ENCODE peak calls at places on chromosomes 6 and 20, in six cellular contexts. One of them, this sample, is unnamed.

GRCh38 chr6:160691617-160692016 is 10.4 kb upstream of the PLG start:
- DNase-seq in IMR-90: no peak
- DNase-seq in ovary: no peak
- DNase-seq in WERI-Rb-1: no peak
- DNase-seq in gastrocnemius medialis: no peak
- DNase-seq in fibroblast of lung: no peak
- DNase-seq in this sample: no peak

GRCh38 chr20:50918403-50918802 is 12.8 kb downstream of the ADNP start:
- DNase-seq in IMR-90: peak; percentile 75
- DNase-seq in ovary: no peak
- DNase-seq in WERI-Rb-1: no peak
- DNase-seq in gastrocnemius medialis: no peak
- DNase-seq in fibroblast of lung: peak; percentile 56
- DNase-seq in this sample: no peak

GRCh38 chr20:57450419-57450818 is 59.2 kb downstream of the RBM38 start:
- DNase-seq in IMR-90: peak; percentile 13
- DNase-seq in ovary: no peak
- DNase-seq in WERI-Rb-1: no peak
- DNase-seq in gastrocnemius medialis: no peak
- DNase-seq in fibroblast of lung: peak; percentile 7
- DNase-seq in this sample: no peak

GRCh38 chr6:44543664-44544063 is 156.2 kb downstream of the CDC5L start:
- DNase-seq in IMR-90: no peak
- DNase-seq in ovary: no peak
- DNase-seq in WERI-Rb-1: no peak
- DNase-seq in gastrocnemius medialis: no peak
- DNase-seq in fibroblast of lung: no peak
- DNase-seq in this sample: no peak

GRCh38 chr6:49423817-49424216 is 39.2 kb downstream of the MMUT start:
- DNase-seq in IMR-90: no peak
- DNase-seq in ovary: no peak
- DNase-seq in WERI-Rb-1: no peak
- DNase-seq in gastrocnemius medialis: no peak
- DNase-seq in fibroblast of lung: no peak
- DNase-seq in this sample: no peak

GRCh38 chr6:169975286-169975685 is 223.9 kb downstream of the ERMARD start:
- DNase-seq in IMR-90: no peak
- DNase-seq in ovary: no peak
- DNase-seq in WERI-Rb-1: no peak
- DNase-seq in gastrocnemius medialis: no peak
- DNase-seq in fibroblast of lung: no peak
- DNase-seq in this sample: no peak

GRCh38 chr20:35451295-35451694 is 4.1 kb upstream of the CEP250 start:
- DNase-seq in IMR-90: no peak
- DNase-seq in ovary: no peak
- DNase-seq in WERI-Rb-1: no peak
- DNase-seq in gastrocnemius medialis: no peak
- DNase-seq in fibroblast of lung: no peak
- DNase-seq in this sample: no peak

GRCh38 chr20:23147964-23148720 is 62.0 kb upstream of the CD93 start:
- DNase-seq in IMR-90: peak; percentile 90
- DNase-seq in ovary: no peak
- DNase-seq in WERI-Rb-1: no peak
- DNase-seq in gastrocnemius medialis: peak; percentile 91
- DNase-seq in fibroblast of lung: peak; percentile 81
- DNase-seq in this sample: no peak

GRCh38 chr6:116268589-116269293 is 11.0 kb downstream of the TSPYL1 start:
- DNase-seq in IMR-90: peak; percentile 86
- DNase-seq in ovary: no peak
- DNase-seq in WERI-Rb-1: no peak
- DNase-seq in gastrocnemius medialis: no peak
- DNase-seq in fibroblast of lung: peak; percentile 73
- DNase-seq in this sample: no peak

GRCh38 chr6:165895421-165896165 is 232.6 kb upstream of the PDE10A start:
- DNase-seq in IMR-90: no peak
- DNase-seq in ovary: peak; percentile 44
- DNase-seq in WERI-Rb-1: no peak
- DNase-seq in gastrocnemius medialis: no peak
- DNase-seq in fibroblast of lung: no peak
- DNase-seq in this sample: no peak

GRCh38 chr6:27126815-27127537 is 120.5 kb upstream of the PRSS16 start:
- DNase-seq in IMR-90: peak; percentile 90
- DNase-seq in ovary: peak; percentile 91
- DNase-seq in WERI-Rb-1: peak; percentile 81
- DNase-seq in gastrocnemius medialis: peak; percentile 68
- DNase-seq in fibroblast of lung: peak; percentile 86
- DNase-seq in this sample: peak; percentile 68

GRCh38 chr6:128617285-128617684 is 96.9 kb upstream of the PTPRK start:
- DNase-seq in IMR-90: no peak
- DNase-seq in ovary: no peak
- DNase-seq in WERI-Rb-1: no peak
- DNase-seq in gastrocnemius medialis: no peak
- DNase-seq in fibroblast of lung: no peak
- DNase-seq in this sample: no peak

GRCh38 chr20:63628246-63628975 is 1.5 kb upstream of the GMEB2 start:
- DNase-seq in IMR-90: peak; percentile 62
- DNase-seq in ovary: peak; percentile 73
- DNase-seq in WERI-Rb-1: peak; percentile 71
- DNase-seq in gastrocnemius medialis: no peak
- DNase-seq in fibroblast of lung: peak; percentile 60
- DNase-seq in this sample: no peak

GRCh38 chr6:57198926-57199636 is 23.0 kb downstream of the RAB23 start:
- DNase-seq in IMR-90: peak; percentile 47
- DNase-seq in ovary: no peak
- DNase-seq in WERI-Rb-1: no peak
- DNase-seq in gastrocnemius medialis: no peak
- DNase-seq in fibroblast of lung: no peak
- DNase-seq in this sample: no peak

GRCh38 chr6:45075246-45075645 is 252.9 kb upstream of the RUNX2 start:
- DNase-seq in IMR-90: peak; percentile 94
- DNase-seq in ovary: no peak
- DNase-seq in WERI-Rb-1: no peak
- DNase-seq in gastrocnemius medialis: no peak
- DNase-seq in fibroblast of lung: peak; percentile 99
- DNase-seq in this sample: no peak

GRCh38 chr6:39078695-39079094 is 30.1 kb downstream of the GLP1R start:
- DNase-seq in IMR-90: no peak
- DNase-seq in ovary: no peak
- DNase-seq in WERI-Rb-1: no peak
- DNase-seq in gastrocnemius medialis: no peak
- DNase-seq in fibroblast of lung: no peak
- DNase-seq in this sample: no peak

GRCh38 chr6:166725571-166725970 is 98.5 kb upstream of the RPS6KA2 start:
- DNase-seq in IMR-90: no peak
- DNase-seq in ovary: no peak
- DNase-seq in WERI-Rb-1: no peak
- DNase-seq in gastrocnemius medialis: no peak
- DNase-seq in fibroblast of lung: no peak
- DNase-seq in this sample: no peak

GRCh38 chr6:35469711-35470662 is 1.8 kb downstream of the RPL10A start:
- DNase-seq in IMR-90: no peak
- DNase-seq in ovary: peak; percentile 58
- DNase-seq in WERI-Rb-1: peak; percentile 79
- DNase-seq in gastrocnemius medialis: no peak
- DNase-seq in fibroblast of lung: no peak
- DNase-seq in this sample: no peak

GRCh38 chr6:19035454-19035853 is 648.3 kb downstream of the RNF144B start:
- DNase-seq in IMR-90: no peak
- DNase-seq in ovary: no peak
- DNase-seq in WERI-Rb-1: no peak
- DNase-seq in gastrocnemius medialis: no peak
- DNase-seq in fibroblast of lung: peak; percentile 6
- DNase-seq in this sample: no peak

GRCh38 chr20:571754-572331 is 28.3 kb upstream of the CSNK2A1 start:
- DNase-seq in IMR-90: no peak
- DNase-seq in ovary: peak; percentile 50
- DNase-seq in WERI-Rb-1: peak; percentile 91
- DNase-seq in gastrocnemius medialis: peak; percentile 19
- DNase-seq in fibroblast of lung: peak; percentile 13
- DNase-seq in this sample: no peak

GRCh38 chr6:15893556-15894253 is 230.9 kb upstream of the DTNBP1 start:
- DNase-seq in IMR-90: peak; percentile 27
- DNase-seq in ovary: no peak
- DNase-seq in WERI-Rb-1: no peak
- DNase-seq in gastrocnemius medialis: no peak
- DNase-seq in fibroblast of lung: no peak
- DNase-seq in this sample: no peak

GRCh38 chr6:31581511-31582229 is 554 bp downstream of the LTB start:
- DNase-seq in IMR-90: no peak
- DNase-seq in ovary: no peak
- DNase-seq in WERI-Rb-1: no peak
- DNase-seq in gastrocnemius medialis: no peak
- DNase-seq in fibroblast of lung: no peak
- DNase-seq in this sample: no peak

GRCh38 chr20:25398363-25399037 is 7.9 kb upstream of the ABHD12 start:
- DNase-seq in IMR-90: no peak
- DNase-seq in ovary: no peak
- DNase-seq in WERI-Rb-1: no peak
- DNase-seq in gastrocnemius medialis: no peak
- DNase-seq in fibroblast of lung: no peak
- DNase-seq in this sample: no peak

GRCh38 chr6:8628063-8628462 is 192.7 kb upstream of the SLC35B3 start:
- DNase-seq in IMR-90: no peak
- DNase-seq in ovary: no peak
- DNase-seq in WERI-Rb-1: no peak
- DNase-seq in gastrocnemius medialis: no peak
- DNase-seq in fibroblast of lung: no peak
- DNase-seq in this sample: no peak

GRCh38 chr6:8633762-8634161 is 198.4 kb upstream of the SLC35B3 start:
- DNase-seq in IMR-90: no peak
- DNase-seq in ovary: no peak
- DNase-seq in WERI-Rb-1: no peak
- DNase-seq in gastrocnemius medialis: no peak
- DNase-seq in fibroblast of lung: no peak
- DNase-seq in this sample: no peak
- H3K9me3 ChIP-seq in IMR-90: peaks cover 14% of the 10 kb centered on the region
- H3K9me3 ChIP-seq in ovary: no peaks in the 10 kb centered on the region
- H3K9me3 ChIP-seq in WERI-Rb-1: no peaks in the 10 kb centered on the region
- H3K9me3 ChIP-seq in gastrocnemius medialis: no peaks in the 10 kb centered on the region
- H3K9me3 ChIP-seq in fibroblast of lung: no peaks in the 10 kb centered on the region
- H3K9me3 ChIP-seq in this sample: no peaks in the 10 kb centered on the region

DNA sequence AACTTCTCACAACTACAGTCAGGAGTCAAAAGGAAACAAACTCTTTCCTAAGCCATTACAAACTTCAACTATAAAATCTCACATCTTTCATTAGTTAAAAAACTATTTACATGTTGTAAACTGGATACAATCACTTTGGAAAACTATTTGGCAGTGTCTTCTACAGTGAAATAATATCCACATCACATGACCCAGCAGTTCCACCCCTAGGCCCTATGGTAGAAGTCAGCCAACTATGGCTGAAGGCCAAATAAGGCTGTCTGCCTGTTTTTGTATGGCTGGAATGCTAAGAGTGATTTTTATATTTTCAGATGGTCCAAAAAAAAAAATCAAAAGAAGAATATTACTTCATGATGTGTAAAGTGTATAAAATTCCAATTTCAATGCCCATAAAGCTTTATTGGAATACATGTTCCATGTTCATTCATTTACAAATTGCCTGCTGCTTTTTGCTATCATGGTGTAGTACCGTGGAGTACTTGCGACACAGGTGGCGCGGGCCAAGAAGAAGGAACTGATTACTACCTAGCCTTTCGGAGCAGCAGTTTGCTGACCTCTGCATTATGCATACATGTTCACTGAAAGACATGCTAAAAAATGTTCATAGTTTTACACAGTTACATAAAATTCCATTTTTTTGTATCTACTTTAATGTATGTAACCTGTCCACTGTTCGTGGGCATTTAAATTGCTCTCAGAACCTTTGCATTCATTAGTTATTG is 129.0 kb downstream of the KIF16B start:
- DNase-seq in IMR-90: peak; percentile 9
- DNase-seq in ovary: no peak
- DNase-seq in WERI-Rb-1: no peak
- DNase-seq in gastrocnemius medialis: peak; percentile 21
- DNase-seq in fibroblast of lung: no peak
- DNase-seq in this sample: no peak
- H3K9me3 ChIP-seq in IMR-90: no peaks in the 10 kb centered on the region
- H3K9me3 ChIP-seq in ovary: no peaks in the 10 kb centered on the region
- H3K9me3 ChIP-seq in WERI-Rb-1: no peaks in the 10 kb centered on the region
- H3K9me3 ChIP-seq in gastrocnemius medialis: no peaks in the 10 kb centered on the region
- H3K9me3 ChIP-seq in fibroblast of lung: no peaks in the 10 kb centered on the region
- H3K9me3 ChIP-seq in this sample: no peaks in the 10 kb centered on the region

GRCh38 chr6:144087789-144088426 is 7.5 kb downstream of the SF3B5 start:
- DNase-seq in IMR-90: no peak
- DNase-seq in ovary: no peak
- DNase-seq in WERI-Rb-1: no peak
- DNase-seq in gastrocnemius medialis: no peak
- DNase-seq in fibroblast of lung: no peak
- DNase-seq in this sample: no peak

GRCh38 chr6:144093236-144093635 is 2.1 kb downstream of the SF3B5 start:
- DNase-seq in IMR-90: no peak
- DNase-seq in ovary: no peak
- DNase-seq in WERI-Rb-1: no peak
- DNase-seq in gastrocnemius medialis: no peak
- DNase-seq in fibroblast of lung: no peak
- DNase-seq in this sample: no peak

GRCh38 chr6:144093658-144094057 is 1.7 kb downstream of the SF3B5 start:
- DNase-seq in IMR-90: no peak
- DNase-seq in ovary: no peak
- DNase-seq in WERI-Rb-1: no peak
- DNase-seq in gastrocnemius medialis: no peak
- DNase-seq in fibroblast of lung: no peak
- DNase-seq in this sample: no peak

GRCh38 chr6:144094731-144095133 is 641 bp downstream of the SF3B5 start:
- DNase-seq in IMR-90: no peak
- DNase-seq in ovary: no peak
- DNase-seq in WERI-Rb-1: no peak
- DNase-seq in gastrocnemius medialis: no peak
- DNase-seq in fibroblast of lung: no peak
- DNase-seq in this sample: no peak

GRCh38 chr6:144090384-144090783 is 5.0 kb downstream of the SF3B5 start:
- DNase-seq in IMR-90: no peak
- DNase-seq in ovary: no peak
- DNase-seq in WERI-Rb-1: no peak
- DNase-seq in gastrocnemius medialis: no peak
- DNase-seq in fibroblast of lung: no peak
- DNase-seq in this sample: no peak
- H3K9me3 ChIP-seq in IMR-90: no peaks in the 10 kb centered on the region
- H3K9me3 ChIP-seq in ovary: no peaks in the 10 kb centered on the region
- H3K9me3 ChIP-seq in WERI-Rb-1: no peaks in the 10 kb centered on the region
- H3K9me3 ChIP-seq in gastrocnemius medialis: no peaks in the 10 kb centered on the region
- H3K9me3 ChIP-seq in fibroblast of lung: no peaks in the 10 kb centered on the region
- H3K9me3 ChIP-seq in this sample: no peaks in the 10 kb centered on the region

DNA sequence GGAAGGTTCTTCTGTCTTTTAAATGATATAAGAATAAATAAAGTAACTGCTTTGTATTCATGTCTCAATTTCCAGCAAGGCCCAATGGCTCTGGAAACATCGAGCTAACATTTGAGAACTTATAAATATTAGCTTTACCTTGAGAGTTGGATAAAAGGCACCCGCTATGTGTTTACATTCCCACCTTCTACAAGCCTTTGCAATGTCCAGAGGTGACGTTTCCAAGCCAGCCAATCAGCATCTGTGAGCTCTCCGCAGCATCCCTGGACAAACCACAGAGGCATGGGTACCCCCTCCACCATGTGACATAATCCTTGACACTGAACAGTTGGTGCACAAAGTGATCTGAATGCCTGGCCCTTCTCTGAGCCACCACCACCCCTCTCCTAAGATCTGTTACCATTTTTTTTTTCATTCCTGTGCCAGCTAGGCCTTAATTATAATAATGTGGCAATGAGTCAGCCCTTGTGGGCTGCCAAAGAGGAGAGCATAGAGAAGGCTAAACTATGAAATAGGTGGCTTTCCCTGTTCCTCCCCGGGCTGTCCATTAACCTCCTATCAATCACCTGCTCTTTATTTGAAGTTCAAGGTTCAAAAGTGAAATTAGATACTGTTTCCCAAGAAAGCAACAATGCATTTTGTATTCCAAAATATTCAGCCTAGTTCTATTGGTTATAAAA is 4.1 kb downstream of the CBLN4 start:
- DNase-seq in IMR-90: no peak
- DNase-seq in ovary: no peak
- DNase-seq in WERI-Rb-1: no peak
- DNase-seq in gastrocnemius medialis: no peak
- DNase-seq in fibroblast of lung: no peak
- DNase-seq in this sample: no peak
- H3K9me3 ChIP-seq in IMR-90: peaks cover 29% of the 10 kb centered on the region
- H3K9me3 ChIP-seq in ovary: no peaks in the 10 kb centered on the region
- H3K9me3 ChIP-seq in WERI-Rb-1: no peaks in the 10 kb centered on the region
- H3K9me3 ChIP-seq in gastrocnemius medialis: no peaks in the 10 kb centered on the region
- H3K9me3 ChIP-seq in fibroblast of lung: no peaks in the 10 kb centered on the region
- H3K9me3 ChIP-seq in this sample: no peaks in the 10 kb centered on the region

This sample was measured in T-helper 17 cell.